ENCODE peak calls at places on chromosomes 7 and 10, in ten cellular contexts. C is stimulated activated CD4-positive, alpha-beta T cell treated with anti-CD3 and anti-CD28 coated beads, Interleukin-2, amount 100 ng/mL, for 48 hours; T is hippocampal formation; S is NAMALWA; P is DMS 273 treated with DMSO at 0.1 percent for 48 hours; Y is NCI-H1417; X is caudate nucleus; L is left cardiac atrium; H is RPMI7951; R is adrenal gland. F is an unnamed sample.

GRCh38 chr10:121494296-121494695 is 103.9 kb downstream of the FGFR2 start:
- DNase-seq in S (no peak), Y (no peak), T (no peak), C (no peak), P (no peak), X (no peak), L (no peak), R (no peak), H (no peak), F (no peak)

GRCh38 chr10:72250666-72251065 is 23.1 kb upstream of the DDIT4 start:
- DNase-seq in T (no peak), L (peak), X (no peak), S (no peak), H (peak), Y (no peak), R (peak), C (no peak), P (no peak), F (no peak)

GRCh38 chr7:7228472-7228871 is 46.1 kb downstream of the C1GALT1 start:
- DNase-seq in L (no peak), C (no peak), X (no peak), Y (no peak), P (no peak), T (peak), S (no peak), R (no peak), H (no peak), F (no peak)

GRCh38 chr7:11228515-11228914 is 254.8 kb downstream of the PHF14 start:
- DNase-seq in Y (peak), C (no peak), X (no peak), P (peak), S (no peak), H (peak), T (no peak), L (peak), R (peak), F (no peak)

GRCh38 chr10:10785627-10786333 is 231.9 kb upstream of the CELF2 start:
- DNase-seq in C (no peak), T (no peak), P (no peak), L (no peak), X (no peak), R (no peak), H (peak), Y (no peak), S (no peak), F (no peak)

GRCh38 chr7:2218444-2218785 is 14.3 kb downstream of the MAD1L1 start:
- DNase-seq in T (no peak), R (no peak), C (no peak), S (no peak), L (no peak), P (no peak), H (no peak), X (no peak), Y (no peak), F (no peak)

GRCh38 chr10:43027331-43027955 is 49.4 kb upstream of the RET start:
- DNase-seq in Y (no peak), L (no peak), H (no peak), R (no peak), T (no peak), X (no peak), S (no peak), C (no peak), P (no peak), F (no peak)

GRCh38 chr10:114026189-114027040 is 17.3 kb upstream of the ADRB1 start:
- DNase-seq in H (peak), X (no peak), T (no peak), Y (no peak), S (no peak), L (no peak), P (no peak), R (no peak), C (no peak), F (no peak)

GRCh38 chr7:117750612-117751563 is 122.4 kb downstream of the CTTNBP2 start:
- DNase-seq in R (no peak), S (peak), Y (peak), X (no peak), H (peak), C (no peak), P (no peak), L (no peak), T (peak), F (no peak)

GRCh38 chr10:28302012-28302667 is 724 bp downstream of the MPP7 start:
- DNase-seq in C (no peak), L (no peak), X (no peak), R (no peak), Y (peak), H (no peak), P (no peak), S (no peak), T (no peak), F (no peak)

GRCh38 chr7:74282748-74283459 is 6.3 kb upstream of the CLIP2 start:
- DNase-seq in S (no peak), L (no peak), X (no peak), T (no peak), Y (peak), H (no peak), R (no peak), C (no peak), P (no peak), F (no peak)

GRCh38 chr7:30877010-30877740 is 34.5 kb upstream of the AQP1 start:
- DNase-seq in Y (no peak), L (no peak), X (no peak), C (no peak), H (no peak), S (no peak), P (no peak), T (no peak), R (no peak), F (no peak)

GRCh38 chr10:61825617-61826016 is 75.9 kb upstream of the ARID5B start:
- DNase-seq in R (no peak), H (no peak), X (no peak), S (no peak), T (no peak), C (no peak), Y (no peak), L (no peak), P (no peak), F (no peak)

GRCh38 chr7:45435846-45436245 is 138.3 kb upstream of the ADCY1 start:
- DNase-seq in H (peak), R (no peak), S (no peak), Y (no peak), P (no peak), T (no peak), X (no peak), L (no peak), C (no peak), F (no peak)

GRCh38 chr7:4279210-4279609 is 402.9 kb upstream of the FOXK1 start:
- DNase-seq in C (no peak), P (no peak), H (no peak), X (no peak), S (no peak), T (no peak), R (no peak), Y (no peak), L (no peak), F (no peak)

GRCh38 chr10:75508814-75509306 is 77.4 kb downstream of the LRMDA start:
- DNase-seq in S (no peak), H (no peak), Y (peak), R (no peak), P (no peak), X (no peak), C (no peak), T (no peak), L (no peak), F (no peak)

GRCh38 chr7:106010331-106010730 is 47.3 kb downstream of the CDHR3 start:
- DNase-seq in H (no peak), Y (no peak), T (no peak), P (no peak), S (peak), C (no peak), L (no peak), X (no peak), R (no peak), F (no peak)

GRCh38 chr7:14071045-14071444 is 81.6 kb upstream of the ETV1 start:
- DNase-seq in S (no peak), Y (no peak), X (no peak), H (no peak), C (no peak), R (no peak), T (no peak), P (no peak), L (no peak), F (peak)

GRCh38 chr7:27205325-27206280 is 5.7 kb upstream of the HOXA13 start:
- DNase-seq in T (no peak), C (no peak), L (no peak), R (no peak), X (no peak), P (no peak), S (no peak), Y (no peak), H (no peak), F (no peak)

GRCh38 chr10:69160809-69161225 is 19.2 kb upstream of the SUPV3L1 start:
- DNase-seq in Y (no peak), L (no peak), T (no peak), S (no peak), C (no peak), P (no peak), X (no peak), H (no peak), R (no peak), F (no peak)

GRCh38 chr7:106285801-106286492 is 1.2 kb upstream of the NAMPT start:
- DNase-seq in R (peak), H (peak), X (no peak), S (peak), P (no peak), C (no peak), L (no peak), T (no peak), Y (no peak), F (no peak)

GRCh38 chr10:113058175-113058961 is 108.3 kb downstream of the TCF7L2 start:
- DNase-seq in R (no peak), X (no peak), L (no peak), C (no peak), S (no peak), T (peak), Y (peak), P (peak), H (peak), F (no peak)

GRCh38 chr7:18860226-18860625 is 257.2 kb downstream of the TWIST1 start:
- DNase-seq in L (no peak), T (no peak), X (no peak), Y (no peak), P (no peak), S (no peak), R (no peak), H (peak), C (no peak), F (no peak)

GRCh38 chr10:119693262-119693957 is 32.4 kb upstream of the INPP5F start:
- DNase-seq in L (no peak), H (peak), S (no peak), X (no peak), T (peak), Y (no peak), C (no peak), P (no peak), R (no peak), F (no peak)

GRCh38 chr7:128163473-128163872 is 77.6 kb upstream of the LEP start:
- DNase-seq in Y (no peak), R (no peak), C (no peak), L (no peak), S (no peak), X (no peak), P (no peak), H (no peak), T (no peak), F (no peak)

GRCh38 chr7:115015619-115016018 is 93.7 kb downstream of the MDFIC start:
- DNase-seq in H (no peak), T (no peak), S (no peak), Y (no peak), R (no peak), X (no peak), P (no peak), L (no peak), C (no peak), F (no peak)

GRCh38 chr7:51376420-51377092 is 59.9 kb upstream of the COBL start:
- DNase-seq in H (peak), C (no peak), S (no peak), X (no peak), Y (no peak), P (no peak), L (no peak), R (peak), T (no peak), F (peak)

GRCh38 chr7:5677538-5678294 is 103.7 kb downstream of the RNF216 start:
- DNase-seq in S (peak), X (peak), C (peak), T (peak), P (no peak), L (peak), Y (peak), H (peak), R (peak), F (peak)

GRCh38 chr10:24214762-24215161 is 5.8 kb downstream of the KIAA1217 start:
- DNase-seq in P (no peak), H (no peak), C (no peak), S (no peak), L (peak), T (no peak), X (no peak), Y (no peak), R (peak), F (no peak)

GRCh38 chr10:29811751-29812427 is 177.1 kb upstream of the SVIL start:
- DNase-seq in P (peak), R (peak), X (no peak), Y (no peak), C (no peak), H (peak), L (peak), S (no peak), T (peak), F (no peak)

GRCh38 chr7:77687747-77688144 is 8.5 kb upstream of the RSBN1L start:
- DNase-seq in C (no peak), Y (peak), H (no peak), R (no peak), S (no peak), X (no peak), T (no peak), P (no peak), L (no peak), F (no peak)